ENCODE peak calls at places on chromosomes 4 and X, in six cellular contexts. One of them, this sample, is unnamed.
A peak's percentile ranks its signal among the peaks of the same experiment; 100 is the strongest.

GRCh38 chr4:74671074-74671698 is 123.1 kb downstream of the BTC start:
- DNase-seq in GM13977: peak; percentile 10
- DNase-seq in stimulated activated CD4-positive, alpha-beta T cell treated with anti-CD3 and anti-CD28 coated beads, Interleukin-4, amount 100 ng/mL, for 24 hours: peak; percentile 54
- DNase-seq in CD8-positive, alpha-beta T cell: peak; percentile 48
- DNase-seq in choroid plexus epithelial cell: peak; percentile 90
- DNase-seq in CD8-positive, alpha-beta memory T cell: peak; percentile 53
- DNase-seq in this sample: no peak

GRCh38 chrX:17247144-17247543 is 127.9 kb upstream of the NHS start:
- DNase-seq in choroid plexus epithelial cell: peak; percentile 4
- DNase-seq in GM13977: no peak
- DNase-seq in stimulated activated CD4-positive, alpha-beta T cell treated with anti-CD3 and anti-CD28 coated beads, Interleukin-4, amount 100 ng/mL, for 24 hours: no peak
- DNase-seq in CD8-positive, alpha-beta T cell: no peak
- DNase-seq in CD8-positive, alpha-beta memory T cell: no peak
- DNase-seq in this sample: no peak

GRCh38 chrX:134171661-134172587 is 65.1 kb upstream of the CCDC160 start:
- DNase-seq in CD8-positive, alpha-beta T cell: no peak
- DNase-seq in GM13977: peak; percentile 27
- DNase-seq in stimulated activated CD4-positive, alpha-beta T cell treated with anti-CD3 and anti-CD28 coated beads, Interleukin-4, amount 100 ng/mL, for 24 hours: peak; percentile 28
- DNase-seq in choroid plexus epithelial cell: peak; percentile 12
- DNase-seq in CD8-positive, alpha-beta memory T cell: peak; percentile 47
- DNase-seq in this sample: no peak

GRCh38 chr4:108426493-108426892 is 193.9 kb upstream of the RPL34 start:
- DNase-seq in CD8-positive, alpha-beta T cell: no peak
- DNase-seq in stimulated activated CD4-positive, alpha-beta T cell treated with anti-CD3 and anti-CD28 coated beads, Interleukin-4, amount 100 ng/mL, for 24 hours: no peak
- DNase-seq in choroid plexus epithelial cell: peak; percentile 18
- DNase-seq in CD8-positive, alpha-beta memory T cell: no peak
- DNase-seq in GM13977: no peak
- DNase-seq in this sample: no peak

GRCh38 chr4:118905546-118905945 is 16.9 kb downstream of the SYNPO2 start:
- DNase-seq in stimulated activated CD4-positive, alpha-beta T cell treated with anti-CD3 and anti-CD28 coated beads, Interleukin-4, amount 100 ng/mL, for 24 hours: no peak
- DNase-seq in CD8-positive, alpha-beta memory T cell: no peak
- DNase-seq in choroid plexus epithelial cell: peak; percentile 42
- DNase-seq in GM13977: no peak
- DNase-seq in CD8-positive, alpha-beta T cell: no peak
- DNase-seq in this sample: no peak

GRCh38 chrX:28391528-28391927 is 195.7 kb upstream of the IL1RAPL1 start:
- DNase-seq in GM13977: no peak
- DNase-seq in stimulated activated CD4-positive, alpha-beta T cell treated with anti-CD3 and anti-CD28 coated beads, Interleukin-4, amount 100 ng/mL, for 24 hours: no peak
- DNase-seq in CD8-positive, alpha-beta memory T cell: no peak
- DNase-seq in choroid plexus epithelial cell: peak; percentile 8
- DNase-seq in CD8-positive, alpha-beta T cell: no peak
- DNase-seq in this sample: no peak

GRCh38 chr4:24937176-24937575 is 24.3 kb upstream of the CCDC149 start:
- DNase-seq in CD8-positive, alpha-beta memory T cell: no peak
- DNase-seq in CD8-positive, alpha-beta T cell: no peak
- DNase-seq in choroid plexus epithelial cell: no peak
- DNase-seq in GM13977: no peak
- DNase-seq in stimulated activated CD4-positive, alpha-beta T cell treated with anti-CD3 and anti-CD28 coated beads, Interleukin-4, amount 100 ng/mL, for 24 hours: no peak
- DNase-seq in this sample: no peak

GRCh38 chr4:3739577-3739976 is 26.6 kb upstream of the ADRA2C start:
- DNase-seq in GM13977: no peak
- DNase-seq in CD8-positive, alpha-beta memory T cell: no peak
- DNase-seq in stimulated activated CD4-positive, alpha-beta T cell treated with anti-CD3 and anti-CD28 coated beads, Interleukin-4, amount 100 ng/mL, for 24 hours: no peak
- DNase-seq in CD8-positive, alpha-beta T cell: no peak
- DNase-seq in choroid plexus epithelial cell: no peak
- DNase-seq in this sample: no peak

GRCh38 chr4:46856347-46856746 is 52.7 kb downstream of the COX7B2 start:
- DNase-seq in CD8-positive, alpha-beta memory T cell: no peak
- DNase-seq in CD8-positive, alpha-beta T cell: no peak
- DNase-seq in GM13977: no peak
- DNase-seq in stimulated activated CD4-positive, alpha-beta T cell treated with anti-CD3 and anti-CD28 coated beads, Interleukin-4, amount 100 ng/mL, for 24 hours: no peak
- DNase-seq in choroid plexus epithelial cell: peak; percentile 3
- DNase-seq in this sample: no peak

GRCh38 chrX:151701531-151701930 is 6.3 kb downstream of the PRRG3 start:
- DNase-seq in CD8-positive, alpha-beta memory T cell: no peak
- DNase-seq in stimulated activated CD4-positive, alpha-beta T cell treated with anti-CD3 and anti-CD28 coated beads, Interleukin-4, amount 100 ng/mL, for 24 hours: no peak
- DNase-seq in GM13977: no peak
- DNase-seq in choroid plexus epithelial cell: no peak
- DNase-seq in CD8-positive, alpha-beta T cell: no peak
- DNase-seq in this sample: no peak

GRCh38 chr4:152075253-152075928 is 314.6 kb upstream of the GATB start:
- DNase-seq in CD8-positive, alpha-beta memory T cell: no peak
- DNase-seq in choroid plexus epithelial cell: no peak
- DNase-seq in CD8-positive, alpha-beta T cell: no peak
- DNase-seq in stimulated activated CD4-positive, alpha-beta T cell treated with anti-CD3 and anti-CD28 coated beads, Interleukin-4, amount 100 ng/mL, for 24 hours: no peak
- DNase-seq in GM13977: no peak
- DNase-seq in this sample: no peak

GRCh38 chr4:108651068-108651794 is 832 bp downstream of the OSTC start:
- DNase-seq in CD8-positive, alpha-beta memory T cell: no peak
- DNase-seq in CD8-positive, alpha-beta T cell: no peak
- DNase-seq in GM13977: no peak
- DNase-seq in choroid plexus epithelial cell: peak; percentile 84
- DNase-seq in stimulated activated CD4-positive, alpha-beta T cell treated with anti-CD3 and anti-CD28 coated beads, Interleukin-4, amount 100 ng/mL, for 24 hours: no peak
- DNase-seq in this sample: no peak

GRCh38 chr4:147029296-147029695 is 83.6 kb upstream of the TTC29 start:
- DNase-seq in stimulated activated CD4-positive, alpha-beta T cell treated with anti-CD3 and anti-CD28 coated beads, Interleukin-4, amount 100 ng/mL, for 24 hours: no peak
- DNase-seq in CD8-positive, alpha-beta T cell: no peak
- DNase-seq in CD8-positive, alpha-beta memory T cell: no peak
- DNase-seq in GM13977: no peak
- DNase-seq in choroid plexus epithelial cell: no peak
- DNase-seq in this sample: no peak

GRCh38 chr4:176841730-176842129 is 49.0 kb upstream of the VEGFC start:
- DNase-seq in stimulated activated CD4-positive, alpha-beta T cell treated with anti-CD3 and anti-CD28 coated beads, Interleukin-4, amount 100 ng/mL, for 24 hours: no peak
- DNase-seq in GM13977: no peak
- DNase-seq in CD8-positive, alpha-beta T cell: no peak
- DNase-seq in CD8-positive, alpha-beta memory T cell: no peak
- DNase-seq in choroid plexus epithelial cell: peak; percentile 62
- DNase-seq in this sample: no peak

GRCh38 chrX:1294301-1295067 is 25.9 kb downstream of the CSF2RA start:
- DNase-seq in GM13977: no peak
- DNase-seq in CD8-positive, alpha-beta memory T cell: no peak
- DNase-seq in stimulated activated CD4-positive, alpha-beta T cell treated with anti-CD3 and anti-CD28 coated beads, Interleukin-4, amount 100 ng/mL, for 24 hours: no peak
- DNase-seq in choroid plexus epithelial cell: no peak
- DNase-seq in CD8-positive, alpha-beta T cell: no peak
- DNase-seq in this sample: no peak

GRCh38 chr4:1208970-1209704 is 36.8 kb upstream of the SPON2 start:
- DNase-seq in GM13977: no peak
- DNase-seq in CD8-positive, alpha-beta T cell: peak; percentile 14
- DNase-seq in CD8-positive, alpha-beta memory T cell: peak; percentile 42
- DNase-seq in choroid plexus epithelial cell: peak; percentile 65
- DNase-seq in stimulated activated CD4-positive, alpha-beta T cell treated with anti-CD3 and anti-CD28 coated beads, Interleukin-4, amount 100 ng/mL, for 24 hours: no peak
- DNase-seq in this sample: no peak

GRCh38 chr4:38266616-38267015 is 306.4 kb downstream of the PTTG2 start:
- DNase-seq in choroid plexus epithelial cell: no peak
- DNase-seq in CD8-positive, alpha-beta memory T cell: no peak
- DNase-seq in stimulated activated CD4-positive, alpha-beta T cell treated with anti-CD3 and anti-CD28 coated beads, Interleukin-4, amount 100 ng/mL, for 24 hours: peak; percentile 36
- DNase-seq in GM13977: peak; percentile 30
- DNase-seq in CD8-positive, alpha-beta T cell: no peak
- DNase-seq in this sample: peak; percentile 18

GRCh38 chrX:154046262-154046771 is 26.6 kb upstream of the IRAK1 start:
- DNase-seq in choroid plexus epithelial cell: peak; percentile 81
- DNase-seq in GM13977: no peak
- DNase-seq in CD8-positive, alpha-beta memory T cell: no peak
- DNase-seq in CD8-positive, alpha-beta T cell: no peak
- DNase-seq in stimulated activated CD4-positive, alpha-beta T cell treated with anti-CD3 and anti-CD28 coated beads, Interleukin-4, amount 100 ng/mL, for 24 hours: no peak
- DNase-seq in this sample: no peak

GRCh38 chr4:169208516-169208915 is 62.2 kb downstream of the SH3RF1 start:
- DNase-seq in stimulated activated CD4-positive, alpha-beta T cell treated with anti-CD3 and anti-CD28 coated beads, Interleukin-4, amount 100 ng/mL, for 24 hours: no peak
- DNase-seq in choroid plexus epithelial cell: peak; percentile 28
- DNase-seq in CD8-positive, alpha-beta T cell: no peak
- DNase-seq in GM13977: no peak
- DNase-seq in CD8-positive, alpha-beta memory T cell: no peak
- DNase-seq in this sample: no peak

GRCh38 chr4:142156246-142156645 is 519.9 kb downstream of the IL15 start:
- DNase-seq in choroid plexus epithelial cell: no peak
- DNase-seq in CD8-positive, alpha-beta T cell: no peak
- DNase-seq in CD8-positive, alpha-beta memory T cell: no peak
- DNase-seq in GM13977: no peak
- DNase-seq in stimulated activated CD4-positive, alpha-beta T cell treated with anti-CD3 and anti-CD28 coated beads, Interleukin-4, amount 100 ng/mL, for 24 hours: no peak
- DNase-seq in this sample: no peak

GRCh38 chr4:41927761-41928499 is 7.3 kb upstream of the TMEM33 start:
- DNase-seq in CD8-positive, alpha-beta T cell: no peak
- DNase-seq in CD8-positive, alpha-beta memory T cell: no peak
- DNase-seq in choroid plexus epithelial cell: no peak
- DNase-seq in GM13977: no peak
- DNase-seq in stimulated activated CD4-positive, alpha-beta T cell treated with anti-CD3 and anti-CD28 coated beads, Interleukin-4, amount 100 ng/mL, for 24 hours: no peak
- DNase-seq in this sample: no peak

GRCh38 chr4:76589872-76590846 is 155.1 kb downstream of the SHROOM3 start:
- DNase-seq in choroid plexus epithelial cell: peak; percentile 98
- DNase-seq in CD8-positive, alpha-beta T cell: no peak
- DNase-seq in GM13977: no peak
- DNase-seq in CD8-positive, alpha-beta memory T cell: no peak
- DNase-seq in stimulated activated CD4-positive, alpha-beta T cell treated with anti-CD3 and anti-CD28 coated beads, Interleukin-4, amount 100 ng/mL, for 24 hours: no peak
- DNase-seq in this sample: peak; percentile 2

GRCh38 chr4:76969941-76970529 is 20.5 kb downstream of the SEPTIN11 start:
- DNase-seq in choroid plexus epithelial cell: no peak
- DNase-seq in CD8-positive, alpha-beta memory T cell: no peak
- DNase-seq in stimulated activated CD4-positive, alpha-beta T cell treated with anti-CD3 and anti-CD28 coated beads, Interleukin-4, amount 100 ng/mL, for 24 hours: no peak
- DNase-seq in CD8-positive, alpha-beta T cell: no peak
- DNase-seq in GM13977: no peak
- DNase-seq in this sample: no peak

GRCh38 chr4:66475596-66475995 is 805.3 kb upstream of the EPHA5 start:
- DNase-seq in GM13977: no peak
- DNase-seq in stimulated activated CD4-positive, alpha-beta T cell treated with anti-CD3 and anti-CD28 coated beads, Interleukin-4, amount 100 ng/mL, for 24 hours: no peak
- DNase-seq in CD8-positive, alpha-beta memory T cell: no peak
- DNase-seq in choroid plexus epithelial cell: peak; percentile 36
- DNase-seq in CD8-positive, alpha-beta T cell: no peak
- DNase-seq in this sample: no peak

GRCh38 chr4:52982246-52982950 is 120.3 kb downstream of the RASL11B start:
- DNase-seq in choroid plexus epithelial cell: peak; percentile 88
- DNase-seq in stimulated activated CD4-positive, alpha-beta T cell treated with anti-CD3 and anti-CD28 coated beads, Interleukin-4, amount 100 ng/mL, for 24 hours: no peak
- DNase-seq in CD8-positive, alpha-beta memory T cell: no peak
- DNase-seq in GM13977: peak; percentile 32
- DNase-seq in CD8-positive, alpha-beta T cell: no peak
- DNase-seq in this sample: no peak

This sample was measured in occipital lobe.